ENCODE peak calls at places on chromosomes 12 and 14, in four cellular contexts. S is hypothalamus, M is dorsolateral prefrontal cortex, W is ACHN. B is an unnamed sample.

GRCh38 chr14:43765474-43765873 is 741.6 kb downstream of the FSCB start:
- DNase-seq in S (no peak), M (no peak), W (no peak), B (no peak)

GRCh38 chr12:110543252-110543959 is 39.7 kb downstream of the PPTC7 start:
- DNase-seq in S (peak; percentile 33), M (peak; percentile 50), W (no peak), B (no peak)

GRCh38 chr14:21334202-21334906 is 49.5 kb downstream of the SUPT16H start:
- DNase-seq in S (no peak), M (no peak), W (no peak), B (no peak)

GRCh38 chr12:113247123-113248045 is 26.1 kb downstream of the TPCN1 start:
- DNase-seq in S (no peak), M (peak; percentile 26), W (peak; percentile 27), B (no peak)

GRCh38 chr14:69114763-69115162 is 38.2 kb downstream of the DCAF5 start:
- DNase-seq in S (no peak), M (no peak), W (no peak), B (no peak)

GRCh38 chr12:91604897-91605296 is 422.3 kb upstream of the DCN start:
- DNase-seq in S (no peak), M (no peak), W (no peak), B (no peak)

GRCh38 chr12:93868771-93869170 is 191.6 kb downstream of the CRADD start:
- DNase-seq in S (no peak), M (no peak), W (no peak), B (no peak)

GRCh38 chr12:53508534-53509199 is 1.4 kb upstream of the NPFF start:
- DNase-seq in S (peak; percentile 74), M (peak; percentile 79), W (peak; percentile 91), B (peak; percentile 68)

GRCh38 chr14:105072381-105072861 is 7.2 kb upstream of the GPR132 start:
- DNase-seq in S (no peak), M (no peak), W (no peak), B (no peak)

GRCh38 chr12:117807946-117808345 is 160.8 kb downstream of the KSR2 start:
- DNase-seq in S (no peak), M (no peak), W (no peak), B (no peak)

GRCh38 chr14:91911474-91912032 is 35.9 kb downstream of the FBLN5 start:
- DNase-seq in S (no peak), M (no peak), W (peak; percentile 60), B (no peak)

GRCh38 chr12:27460471-27460978 is 14.0 kb downstream of the SMCO2 start:
- DNase-seq in S (no peak), M (no peak), W (peak; percentile 19), B (no peak)

GRCh38 chr12:130026608-130027176 is 122.9 kb upstream of the TMEM132D start:
- DNase-seq in S (no peak), M (no peak), W (peak; percentile 57), B (no peak)

GRCh38 chr12:112183141-112183581 is 57.8 kb downstream of the TRAFD1 start:
- DNase-seq in S (no peak), M (no peak), W (no peak), B (peak; percentile 5)

GRCh38 chr14:32224731-32225377 is 21.8 kb upstream of the RNU6-8 start:
- DNase-seq in S (no peak), M (no peak), W (peak; percentile 67), B (no peak)

GRCh38 chr12:120364487-120364886 is 4.5 kb downstream of the MSI1 start:
- DNase-seq in S (no peak), M (no peak), W (no peak), B (no peak)